ENCODE peak calls at places on chromosomes 11 and 22, in ten cellular contexts. Z is NCI-H748 treated with DMSO at 0.1 percent for 48 hours; P is GM20000; H is NCI-H2029 treated with DMSO at 0.1 percent for 48 hours; J is body of pancreas; W is adrenal gland; F is left lobe of liver; K is Kasumi-1; V is stimulated activated CD8-positive, alpha-beta memory T cell treated with anti-CD3 and anti-CD28 coated beads, Interleukin-15, amount 100 ng/mL, for 1 hour; Q is HEK293T. B is an unnamed sample.
A peak's percentile ranks its signal among the peaks of the same experiment; 100 is the strongest.

GRCh38 chr22:50697667-50698506 is 25.3 kb downstream of the SHANK3 start:
- DNase-seq in Q (peak; percentile 31), W (no peak), J (no peak), F (no peak), K (no peak), V (no peak), H (no peak), P (no peak), Z (no peak), B (no peak)

GRCh38 chr22:45846952-45847351 is 130.0 kb downstream of the WNT7B start:
- DNase-seq in P (no peak), K (no peak), W (no peak), Z (no peak), H (no peak), Q (no peak), F (no peak), J (no peak), V (no peak), B (no peak)

GRCh38 chr11:70200212-70200844 is 2.8 kb upstream of the FADD start:
- DNase-seq in W (no peak), F (no peak), K (no peak), H (no peak), P (no peak), J (no peak), V (no peak), Z (no peak), Q (no peak), B (no peak)

GRCh38 chr11:46741600-46742484 is 22.8 kb downstream of the F2 start:
- DNase-seq in F (no peak), J (no peak), H (no peak), Q (no peak), P (no peak), Z (no peak), V (no peak), W (no peak), K (no peak), B (no peak)

GRCh38 chr11:118227865-118228785 is 3.3 kb upstream of the JAML start:
- DNase-seq in V (no peak), P (peak; percentile 29), Q (no peak), Z (no peak), W (no peak), K (peak; percentile 63), F (no peak), H (no peak), J (no peak), B (no peak)

GRCh38 chr11:61978703-61979661 is 11.5 kb upstream of the FTH1 start:
- DNase-seq in Q (no peak), W (no peak), H (no peak), J (peak; percentile 28), F (peak; percentile 44), P (no peak), K (no peak), Z (no peak), V (no peak), B (peak; percentile 93)

GRCh38 chr22:39223091-39223710 is 21.6 kb downstream of the PDGFB start:
- DNase-seq in P (no peak), W (no peak), Z (no peak), V (no peak), F (no peak), K (no peak), H (no peak), J (no peak), Q (no peak), B (no peak)

GRCh38 chr22:17773606-17774205 is 563 bp downstream of the BID start:
- DNase-seq in Z (peak; percentile 16), W (peak; percentile 36), V (no peak), P (peak; percentile 78), H (no peak), K (no peak), Q (peak; percentile 67), F (peak; percentile 70), J (peak; percentile 42), B (peak; percentile 24)

GRCh38 chr11:80844110-80844509 is 1403.3 kb upstream of the TENM4 start:
- DNase-seq in H (no peak), Q (no peak), W (no peak), K (no peak), P (no peak), F (no peak), J (no peak), V (no peak), Z (no peak), B (no peak)

GRCh38 chr11:2149471-2150205 is 10.4 kb upstream of the IGF2 start:
- DNase-seq in K (no peak), J (no peak), H (no peak), V (no peak), W (no peak), F (no peak), Q (no peak), Z (no peak), P (no peak), B (no peak)

GRCh38 chr11:79160786-79161403 is 279.9 kb downstream of the TENM4 start:
- DNase-seq in W (no peak), J (no peak), K (no peak), Z (no peak), V (no peak), Q (no peak), H (no peak), F (no peak), P (no peak), B (peak; percentile 53)

GRCh38 chr11:116379185-116379828 is 393.5 kb downstream of the BUD13 start:
- DNase-seq in J (peak; percentile 23), Q (peak; percentile 57), H (no peak), V (no peak), K (peak; percentile 3), W (peak; percentile 40), F (no peak), P (no peak), Z (no peak), B (peak; percentile 23)

GRCh38 chr22:28771195-28771791 is 1.2 kb upstream of the CCDC117 start:
- DNase-seq in W (no peak), H (peak; percentile 77), V (no peak), F (peak; percentile 74), Q (no peak), P (no peak), Z (no peak), K (no peak), J (no peak), B (no peak)

GRCh38 chr22:17471901-17472566 is 91.3 kb upstream of the SLC25A18 start:
- DNase-seq in K (no peak), V (no peak), Z (no peak), F (no peak), J (no peak), Q (no peak), P (no peak), W (no peak), H (no peak), B (no peak)

GRCh38 chr11:117437041-117437790 is 109.6 kb downstream of the CEP164 start:
- DNase-seq in W (no peak), P (no peak), Z (no peak), J (no peak), V (no peak), H (no peak), Q (no peak), F (no peak), K (no peak), B (no peak)

GRCh38 chr11:67371549-67372231 is 1.7 kb downstream of the CLCF1 start:
- DNase-seq in V (no peak), P (peak; percentile 76), F (no peak), J (peak; percentile 50), W (no peak), K (peak; percentile 61), Z (no peak), H (no peak), Q (peak; percentile 65), B (peak; percentile 69)

GRCh38 chr22:35209203-35209602 is 48.1 kb upstream of the HMGXB4 start:
- DNase-seq in J (no peak), F (no peak), K (no peak), Z (no peak), H (no peak), P (no peak), Q (no peak), W (no peak), V (no peak), B (no peak)

GRCh38 chr11:134668076-134668475 is 256.0 kb upstream of the B3GAT1 start:
- DNase-seq in H (no peak), J (no peak), Q (no peak), F (no peak), Z (no peak), V (no peak), K (no peak), P (no peak), W (no peak), B (no peak)